ENCODE peak calls at places on chromosomes 11 and 22, in eight cellular contexts. G is pancreas, K is HL-60, J is OCI-LY7, O is tibial nerve, H is fibroblast of pulmonary artery, L is DND-41, U is GM12865. S is an unnamed sample.

GRCh38 chr11:94732617-94733292 is 35.4 kb upstream of the AMOTL1 start:
- DNase-seq in G (no peak), L (no peak), U (no peak), H (peak; percentile 90), J (no peak), K (no peak), O (no peak), S (no peak)

GRCh38 chr11:121467965-121468364 is 15.2 kb upstream of the SORL1-AS1 start:
- DNase-seq in O (no peak), G (no peak), J (no peak), K (no peak), L (no peak), U (peak; percentile 92), H (no peak), S (peak; percentile 67)

GRCh38 chr11:457071-457760 is 7.1 kb downstream of the PTDSS2 start:
- DNase-seq in H (no peak), K (no peak), J (no peak), G (no peak), O (no peak), L (no peak), U (no peak), S (no peak)

GRCh38 chr11:60303661-60304060 is 23.2 kb downstream of the MS4A4A start:
- DNase-seq in G (no peak), U (no peak), K (no peak), L (no peak), J (no peak), O (no peak), H (no peak), S (no peak)

GRCh38 chr22:46737105-46737975 is 712 bp downstream of the CERK start:
- DNase-seq in O (no peak), G (peak; percentile 85), L (peak; percentile 65), K (peak; percentile 68), H (peak; percentile 29), J (peak; percentile 69), U (peak; percentile 78), S (peak; percentile 37)

GRCh38 chr11:44574620-44575287 is 9.3 kb downstream of the CD82 start:
- DNase-seq in H (peak; percentile 93), L (peak; percentile 78), O (no peak), G (no peak), U (peak; percentile 72), J (peak; percentile 34), K (peak; percentile 68), S (peak; percentile 95)

GRCh38 chr11:126212089-126212660 is 593 bp downstream of the FAM118B start:
- DNase-seq in G (no peak), L (no peak), U (no peak), H (peak; percentile 7), O (no peak), J (no peak), K (no peak), S (no peak)

GRCh38 chr11:8566613-8567210 is 27.3 kb downstream of the STK33 start:
- DNase-seq in O (no peak), L (no peak), U (peak; percentile 49), H (peak; percentile 68), G (no peak), J (peak; percentile 52), K (no peak), S (peak; percentile 45)

GRCh38 chr22:46031561-46031960 is 54.6 kb upstream of the WNT7B start:
- DNase-seq in H (no peak), K (no peak), G (peak; percentile 3), O (no peak), U (no peak), J (no peak), L (no peak), S (no peak)

GRCh38 chr11:16604784-16605439 is 133.5 kb upstream of the C11orf58 start:
- DNase-seq in H (peak; percentile 37), O (peak; percentile 23), U (no peak), G (peak; percentile 88), L (no peak), J (no peak), K (peak; percentile 21), S (no peak)

GRCh38 chr11:96426356-96427103 is 36.7 kb downstream of the JRKL start:
- DNase-seq in H (peak; percentile 75), G (no peak), J (peak; percentile 41), K (no peak), L (no peak), U (peak; percentile 44), O (no peak), S (peak; percentile 28)

GRCh38 chr11:14566331-14567063 is 46.3 kb upstream of the PSMA1 start:
- DNase-seq in U (no peak), G (no peak), J (no peak), K (no peak), H (no peak), L (no peak), O (no peak), S (no peak)

GRCh38 chr11:26964335-26964734 is 29.6 kb upstream of the FIBIN start:
- DNase-seq in G (no peak), K (no peak), U (no peak), L (no peak), H (peak; percentile 81), J (no peak), O (no peak), S (no peak)

GRCh38 chr11:66744485-66745355 is 15.7 kb upstream of the SPTBN2 start:
- DNase-seq in G (peak; percentile 94), L (peak; percentile 91), O (peak; percentile 60), J (peak; percentile 88), U (peak; percentile 89), K (peak; percentile 69), H (peak; percentile 63), S (peak; percentile 55)

GRCh38 chr22:42883970-42884369 is 26.9 kb upstream of the ARFGAP3 start:
- DNase-seq in L (no peak), G (peak; percentile 61), H (no peak), O (no peak), J (no peak), K (no peak), U (no peak), S (no peak)

GRCh38 chr11:65574963-65575567 is 788 bp upstream of the EHBP1L1 start:
- DNase-seq in O (no peak), H (no peak), G (no peak), L (no peak), U (no peak), J (peak; percentile 57), K (peak; percentile 36), S (no peak)

GRCh38 chr11:72703281-72704008 is 29.2 kb upstream of the PDE2A start:
- DNase-seq in K (no peak), L (no peak), H (peak; percentile 79), J (no peak), U (no peak), O (peak; percentile 74), G (peak; percentile 74), S (no peak)

GRCh38 chr22:38570841-38571364 is 920 bp upstream of the DMC1 start:
- DNase-seq in G (peak; percentile 41), O (no peak), U (peak; percentile 53), J (peak; percentile 72), H (peak; percentile 31), K (peak; percentile 56), L (peak; percentile 65), S (peak; percentile 26)

GRCh38 chr11:16783321-16783801 is 44.9 kb downstream of the C11orf58 start:
- DNase-seq in U (no peak), L (no peak), J (no peak), H (no peak), G (no peak), O (no peak), K (no peak), S (no peak)

GRCh38 chr11:55967914-55968313 is 1.8 kb downstream of the OR10AG1 start:
- DNase-seq in K (no peak), U (no peak), O (no peak), G (no peak), J (no peak), H (no peak), L (no peak), S (no peak)

GRCh38 chr22:41264408-41264941 is 21.5 kb downstream of the RANGAP1 start:
- DNase-seq in G (no peak), O (no peak), K (no peak), J (no peak), H (no peak), L (no peak), U (no peak), S (no peak)

GRCh38 chr11:126366064-126366822 is 10.8 kb downstream of the ST3GAL4 start:
- DNase-seq in H (no peak), J (no peak), L (no peak), K (no peak), U (no peak), O (peak; percentile 6), G (no peak), S (no peak)

GRCh38 chr11:9982127-9982795 is 311.8 kb downstream of the SBF2 start:
- DNase-seq in J (no peak), L (no peak), H (no peak), K (no peak), O (no peak), G (no peak), U (no peak), S (no peak)

GRCh38 chr11:104917259-104918112 is 19.2 kb upstream of the CASP12 start:
- DNase-seq in U (no peak), H (no peak), J (no peak), O (no peak), K (no peak), L (no peak), G (no peak), S (no peak)
- H3K4me3 ChIP-seq in U (no peak overlapping the region), H (peak overlapping the region; percentile 55), J (peak overlapping the region; percentile 44), O (peak overlapping the region; percentile 33), K (no peak overlapping the region), L (peak overlapping the region; percentile 55), G (peak overlapping the region; percentile 3), S (no peak overlapping the region)

GRCh38 chr11:34345012-34345804 is 12.6 kb downstream of the ABTB2 start:
- DNase-seq in U (no peak), O (peak; percentile 41), H (peak; percentile 93), L (no peak), J (no peak), K (peak; percentile 36), G (no peak), S (no peak)
- H3K4me3 ChIP-seq in U (no peak overlapping the region), O (no peak overlapping the region), H (no peak overlapping the region), L (no peak overlapping the region), J (no peak overlapping the region), K (no peak overlapping the region), G (no peak overlapping the region), S (no peak overlapping the region)

DNA sequence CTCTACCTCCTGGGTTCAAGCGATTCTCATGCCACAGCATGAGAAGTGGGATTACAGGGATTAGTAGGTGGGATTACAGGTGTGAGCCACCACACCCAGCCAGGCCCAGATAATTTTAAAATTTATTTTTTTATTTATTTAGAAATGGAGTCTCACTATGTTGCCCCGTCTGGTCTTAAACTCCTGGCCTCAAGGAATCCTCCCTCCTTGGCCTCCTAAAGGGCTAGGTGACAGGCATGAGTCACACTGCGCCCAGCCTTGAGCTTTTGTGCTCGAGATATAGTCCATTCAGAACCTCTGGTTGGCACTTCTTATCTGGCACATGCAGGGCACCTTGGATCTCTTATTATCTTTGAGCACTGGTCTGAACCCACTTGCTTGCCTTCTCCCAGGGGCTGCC is 1.5 kb upstream of the SLC3A2 start:
- DNase-seq in G (no peak), J (no peak), U (no peak), K (no peak), L (no peak), H (peak; percentile 42), O (no peak), S (no peak)
- H3K4me3 ChIP-seq in G (no peak overlapping the region), J (peak overlapping the region; percentile 73), U (no peak overlapping the region), K (no peak overlapping the region), L (no peak overlapping the region), H (no peak overlapping the region), O (no peak overlapping the region), S (no peak overlapping the region)

GRCh38 chr11:48025293-48025982 is 45.1 kb downstream of the PTPRJ start:
- DNase-seq in H (no peak), K (no peak), G (no peak), O (no peak), J (peak; percentile 63), U (no peak), L (no peak), S (no peak)
- H3K4me3 ChIP-seq in H (no peak overlapping the region), K (no peak overlapping the region), G (no peak overlapping the region), O (no peak overlapping the region), J (peak overlapping the region; percentile 61), U (no peak overlapping the region), L (no peak overlapping the region), S (no peak overlapping the region)

GRCh38 chr11:6568191-6568918 is 35.1 kb downstream of the RRP8 start:
- DNase-seq in L (peak; percentile 20), H (peak; percentile 89), O (no peak), U (no peak), J (no peak), K (no peak), G (no peak), S (no peak)
- H3K4me3 ChIP-seq in L (no peak overlapping the region), H (no peak overlapping the region), O (no peak overlapping the region), U (no peak overlapping the region), J (no peak overlapping the region), K (no peak overlapping the region), G (no peak overlapping the region), S (no peak overlapping the region)

S was measured in Jurkat, Clone E6-1.